ENCODE peak calls at places on chromosomes 6 and 20, in ten cellular contexts. One of them, this sample, is unnamed.

GRCh38 chr6:154302111-154302752 is 54.4 kb downstream of the IPCEF1 start:
- DNase-seq in neural crest cell: no peak
- DNase-seq in AG09319: peak
- DNase-seq in RWPE1: no peak
- DNase-seq in fibroblast of mammary gland: peak
- DNase-seq in epithelial cell of esophagus: peak
- DNase-seq in CD8-positive, alpha-beta T cell: no peak
- DNase-seq in HL-60: peak
- DNase-seq in pancreas: no peak
- DNase-seq in mammary epithelial cell: peak
- DNase-seq in this sample: peak

GRCh38 chr6:3549314-3549940 is 92.6 kb upstream of the SLC22A23 start:
- DNase-seq in neural crest cell: no peak
- DNase-seq in AG09319: no peak
- DNase-seq in RWPE1: peak
- DNase-seq in fibroblast of mammary gland: peak
- DNase-seq in epithelial cell of esophagus: peak
- DNase-seq in CD8-positive, alpha-beta T cell: no peak
- DNase-seq in HL-60: no peak
- DNase-seq in pancreas: no peak
- DNase-seq in mammary epithelial cell: peak
- DNase-seq in this sample: no peak

GRCh38 chr6:49787176-49787575 is at the start of gene PGK2:
- DNase-seq in neural crest cell: no peak
- DNase-seq in AG09319: no peak
- DNase-seq in RWPE1: no peak
- DNase-seq in fibroblast of mammary gland: peak
- DNase-seq in epithelial cell of esophagus: no peak
- DNase-seq in CD8-positive, alpha-beta T cell: no peak
- DNase-seq in HL-60: no peak
- DNase-seq in pancreas: no peak
- DNase-seq in mammary epithelial cell: no peak
- DNase-seq in this sample: no peak

GRCh38 chr20:35252037-35252461 is 25.6 kb downstream of the MMP24 start:
- DNase-seq in neural crest cell: no peak
- DNase-seq in AG09319: no peak
- DNase-seq in RWPE1: no peak
- DNase-seq in fibroblast of mammary gland: no peak
- DNase-seq in epithelial cell of esophagus: no peak
- DNase-seq in CD8-positive, alpha-beta T cell: peak
- DNase-seq in HL-60: no peak
- DNase-seq in pancreas: no peak
- DNase-seq in mammary epithelial cell: no peak
- DNase-seq in this sample: no peak

GRCh38 chr6:20242397-20242796 is 30.1 kb upstream of the MBOAT1 start:
- DNase-seq in neural crest cell: no peak
- DNase-seq in AG09319: no peak
- DNase-seq in RWPE1: no peak
- DNase-seq in fibroblast of mammary gland: no peak
- DNase-seq in epithelial cell of esophagus: no peak
- DNase-seq in CD8-positive, alpha-beta T cell: no peak
- DNase-seq in HL-60: no peak
- DNase-seq in pancreas: no peak
- DNase-seq in mammary epithelial cell: no peak
- DNase-seq in this sample: no peak

GRCh38 chr20:32247957-32248497 is 29.4 kb upstream of the KIF3B start:
- DNase-seq in neural crest cell: no peak
- DNase-seq in AG09319: no peak
- DNase-seq in RWPE1: no peak
- DNase-seq in fibroblast of mammary gland: no peak
- DNase-seq in epithelial cell of esophagus: no peak
- DNase-seq in CD8-positive, alpha-beta T cell: no peak
- DNase-seq in HL-60: peak
- DNase-seq in pancreas: no peak
- DNase-seq in mammary epithelial cell: no peak
- DNase-seq in this sample: no peak

GRCh38 chr6:21240709-21241108 is 352.8 kb upstream of the SOX4 start:
- DNase-seq in neural crest cell: no peak
- DNase-seq in AG09319: no peak
- DNase-seq in RWPE1: no peak
- DNase-seq in fibroblast of mammary gland: peak
- DNase-seq in epithelial cell of esophagus: peak
- DNase-seq in CD8-positive, alpha-beta T cell: no peak
- DNase-seq in HL-60: no peak
- DNase-seq in pancreas: no peak
- DNase-seq in mammary epithelial cell: peak
- DNase-seq in this sample: no peak

GRCh38 chr6:37516076-37516919 is 16.6 kb upstream of the CCDC167 start:
- DNase-seq in neural crest cell: no peak
- DNase-seq in AG09319: no peak
- DNase-seq in RWPE1: peak
- DNase-seq in fibroblast of mammary gland: no peak
- DNase-seq in epithelial cell of esophagus: peak
- DNase-seq in CD8-positive, alpha-beta T cell: peak
- DNase-seq in HL-60: no peak
- DNase-seq in pancreas: peak
- DNase-seq in mammary epithelial cell: peak
- DNase-seq in this sample: peak

GRCh38 chr6:6277418-6277817 is 43.0 kb downstream of the F13A1 start:
- DNase-seq in neural crest cell: no peak
- DNase-seq in AG09319: no peak
- DNase-seq in RWPE1: peak
- DNase-seq in fibroblast of mammary gland: peak
- DNase-seq in epithelial cell of esophagus: peak
- DNase-seq in CD8-positive, alpha-beta T cell: no peak
- DNase-seq in HL-60: peak
- DNase-seq in pancreas: no peak
- DNase-seq in mammary epithelial cell: peak
- DNase-seq in this sample: no peak

GRCh38 chr6:121885399-121886152 is 450.1 kb downstream of the GJA1 start:
- DNase-seq in neural crest cell: no peak
- DNase-seq in AG09319: no peak
- DNase-seq in RWPE1: no peak
- DNase-seq in fibroblast of mammary gland: no peak
- DNase-seq in epithelial cell of esophagus: no peak
- DNase-seq in CD8-positive, alpha-beta T cell: no peak
- DNase-seq in HL-60: no peak
- DNase-seq in pancreas: no peak
- DNase-seq in mammary epithelial cell: no peak
- DNase-seq in this sample: no peak

GRCh38 chr20:59385461-59385860 is 85.0 kb downstream of the EDN3 start:
- DNase-seq in neural crest cell: no peak
- DNase-seq in AG09319: no peak
- DNase-seq in RWPE1: no peak
- DNase-seq in fibroblast of mammary gland: no peak
- DNase-seq in epithelial cell of esophagus: no peak
- DNase-seq in CD8-positive, alpha-beta T cell: peak
- DNase-seq in HL-60: peak
- DNase-seq in pancreas: no peak
- DNase-seq in mammary epithelial cell: no peak
- DNase-seq in this sample: no peak

DNA sequence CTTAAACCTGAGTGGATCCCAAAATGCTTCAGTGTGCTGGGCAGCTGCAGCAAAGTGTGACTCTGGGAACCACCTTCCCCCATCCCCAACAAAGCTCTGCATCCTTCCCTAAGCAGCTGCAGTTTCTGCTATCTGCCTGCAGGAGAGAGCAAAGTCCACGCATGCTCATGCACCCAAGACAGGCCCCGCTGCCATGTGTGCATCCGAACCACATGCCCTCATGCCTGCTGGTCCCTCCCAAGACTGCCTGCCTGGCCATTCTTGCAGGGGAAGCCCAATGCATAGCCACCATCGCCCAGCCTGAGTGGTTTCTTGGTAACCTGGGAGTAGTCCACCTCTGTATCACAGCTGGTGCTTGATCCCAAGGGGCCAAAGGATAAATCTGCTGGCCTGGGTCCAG is 94.3 kb upstream of the OLIG3 start:
- DNase-seq in neural crest cell: no peak
- DNase-seq in AG09319: no peak
- DNase-seq in RWPE1: no peak
- DNase-seq in fibroblast of mammary gland: no peak
- DNase-seq in epithelial cell of esophagus: no peak
- DNase-seq in CD8-positive, alpha-beta T cell: no peak
- DNase-seq in HL-60: no peak
- DNase-seq in pancreas: no peak
- DNase-seq in mammary epithelial cell: no peak
- DNase-seq in this sample: no peak
- TF ChIP-seq CTCF in neural crest cell: no peak
- TF ChIP-seq CTCF in AG09319: no peak
- TF ChIP-seq CTCF in RWPE1: no peak
- TF ChIP-seq CTCF in fibroblast of mammary gland: no peak
- TF ChIP-seq CTCF in epithelial cell of esophagus: no peak
- TF ChIP-seq CTCF in CD8-positive, alpha-beta T cell: no peak
- TF ChIP-seq CTCF in HL-60: no peak
- TF ChIP-seq CTCF in pancreas: no peak
- TF ChIP-seq CTCF in mammary epithelial cell: no peak
- TF ChIP-seq CTCF in this sample: no peak

GRCh38 chr6:157982580-157983438 is 1.1 kb downstream of the SYNJ2 start:
- DNase-seq in neural crest cell: no peak
- DNase-seq in AG09319: no peak
- DNase-seq in RWPE1: no peak
- DNase-seq in fibroblast of mammary gland: peak
- DNase-seq in epithelial cell of esophagus: no peak
- DNase-seq in CD8-positive, alpha-beta T cell: no peak
- DNase-seq in HL-60: no peak
- DNase-seq in pancreas: no peak
- DNase-seq in mammary epithelial cell: peak
- DNase-seq in this sample: no peak
- TF ChIP-seq CTCF in neural crest cell: peak
- TF ChIP-seq CTCF in AG09319: peak
- TF ChIP-seq CTCF in RWPE1: no peak
- TF ChIP-seq CTCF in fibroblast of mammary gland: peak
- TF ChIP-seq CTCF in epithelial cell of esophagus: peak
- TF ChIP-seq CTCF in CD8-positive, alpha-beta T cell: no peak
- TF ChIP-seq CTCF in HL-60: no peak
- TF ChIP-seq CTCF in pancreas: peak
- TF ChIP-seq CTCF in mammary epithelial cell: peak
- TF ChIP-seq CTCF in this sample: no peak

GRCh38 chr6:43055966-43056365 is 2.3 kb upstream of the CUL7 start:
- DNase-seq in neural crest cell: no peak
- DNase-seq in AG09319: no peak
- DNase-seq in RWPE1: no peak
- DNase-seq in fibroblast of mammary gland: no peak
- DNase-seq in epithelial cell of esophagus: no peak
- DNase-seq in CD8-positive, alpha-beta T cell: no peak
- DNase-seq in HL-60: no peak
- DNase-seq in pancreas: no peak
- DNase-seq in mammary epithelial cell: no peak
- DNase-seq in this sample: no peak

GRCh38 chr6:43054206-43054943 is 724 bp upstream of the CUL7 start:
- DNase-seq in neural crest cell: no peak
- DNase-seq in AG09319: no peak
- DNase-seq in RWPE1: no peak
- DNase-seq in fibroblast of mammary gland: peak
- DNase-seq in epithelial cell of esophagus: no peak
- DNase-seq in CD8-positive, alpha-beta T cell: no peak
- DNase-seq in HL-60: no peak
- DNase-seq in pancreas: peak
- DNase-seq in mammary epithelial cell: no peak
- DNase-seq in this sample: no peak

GRCh38 chr6:43052842-43053544 is 658 bp downstream of the CUL7 start:
- DNase-seq in neural crest cell: no peak
- DNase-seq in AG09319: no peak
- DNase-seq in RWPE1: peak
- DNase-seq in fibroblast of mammary gland: no peak
- DNase-seq in epithelial cell of esophagus: peak
- DNase-seq in CD8-positive, alpha-beta T cell: no peak
- DNase-seq in HL-60: peak
- DNase-seq in pancreas: peak
- DNase-seq in mammary epithelial cell: peak
- DNase-seq in this sample: peak

GRCh38 chr6:43052225-43052841 is 1.3 kb downstream of the CUL7 start:
- DNase-seq in neural crest cell: no peak
- DNase-seq in AG09319: no peak
- DNase-seq in RWPE1: no peak
- DNase-seq in fibroblast of mammary gland: no peak
- DNase-seq in epithelial cell of esophagus: no peak
- DNase-seq in CD8-positive, alpha-beta T cell: no peak
- DNase-seq in HL-60: no peak
- DNase-seq in pancreas: peak
- DNase-seq in mammary epithelial cell: no peak
- DNase-seq in this sample: no peak

DNA sequence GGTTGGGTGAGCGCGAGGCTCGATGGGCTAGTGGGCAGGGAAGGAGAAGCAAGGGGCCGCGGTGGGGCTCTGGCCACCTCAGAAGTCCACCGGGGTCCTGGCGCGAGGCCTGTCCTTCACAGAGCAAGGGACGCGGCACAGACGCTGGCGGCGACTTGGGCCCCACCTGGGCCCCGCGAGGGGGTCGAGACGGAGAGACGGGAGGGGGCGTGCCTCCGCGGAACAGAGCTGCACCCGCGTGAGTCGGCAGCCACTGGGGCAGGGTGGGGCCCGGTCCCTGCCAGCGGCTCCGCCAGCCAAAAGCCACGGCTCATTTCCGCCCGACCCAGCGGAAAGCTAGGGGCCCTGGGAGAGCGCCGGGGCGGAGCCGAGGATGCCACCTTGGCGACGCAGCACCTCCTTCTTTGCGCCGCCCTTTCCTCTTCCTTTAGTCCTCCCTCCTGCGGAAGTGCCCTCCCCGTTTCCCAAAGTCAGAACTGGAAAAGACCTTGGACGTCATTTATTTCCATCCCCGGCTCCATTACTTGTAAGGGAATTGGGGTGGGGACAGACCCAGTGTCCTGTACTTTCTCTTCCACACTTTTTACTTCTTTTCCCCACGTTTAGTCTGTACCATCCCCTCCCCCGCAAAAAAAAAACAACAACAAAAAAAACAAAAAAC is at the start of gene CUL7:
- DNase-seq in neural crest cell: peak
- DNase-seq in AG09319: peak
- DNase-seq in RWPE1: peak
- DNase-seq in fibroblast of mammary gland: peak
- DNase-seq in epithelial cell of esophagus: peak
- DNase-seq in CD8-positive, alpha-beta T cell: peak
- DNase-seq in HL-60: peak
- DNase-seq in pancreas: peak
- DNase-seq in mammary epithelial cell: peak
- DNase-seq in this sample: peak
- TF ChIP-seq CTCF in neural crest cell: no peak
- TF ChIP-seq CTCF in AG09319: no peak
- TF ChIP-seq CTCF in RWPE1: no peak
- TF ChIP-seq CTCF in fibroblast of mammary gland: no peak
- TF ChIP-seq CTCF in epithelial cell of esophagus: no peak
- TF ChIP-seq CTCF in CD8-positive, alpha-beta T cell: no peak
- TF ChIP-seq CTCF in HL-60: no peak
- TF ChIP-seq CTCF in pancreas: no peak
- TF ChIP-seq CTCF in mammary epithelial cell: no peak
- TF ChIP-seq CTCF in this sample: no peak

DNA sequence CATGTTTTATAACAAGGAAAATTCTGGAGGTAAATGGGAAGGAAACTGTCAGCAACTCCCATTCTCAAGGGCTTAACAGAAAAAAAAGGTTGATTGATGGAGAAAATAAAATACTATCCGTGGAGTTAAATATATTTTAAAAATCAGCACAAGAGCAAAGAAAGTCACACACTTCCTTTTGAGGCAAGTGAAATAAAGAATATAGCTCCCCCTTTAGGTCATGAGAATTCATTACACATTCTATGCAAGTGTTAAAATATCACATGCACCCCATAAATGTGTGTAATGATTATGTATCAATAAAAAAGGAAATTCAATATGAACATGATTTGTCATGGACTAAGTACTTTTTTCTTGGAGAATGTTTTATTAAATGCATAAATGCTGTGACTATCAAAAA is 349.2 kb downstream of the TPBG start:
- DNase-seq in neural crest cell: no peak
- DNase-seq in AG09319: no peak
- DNase-seq in RWPE1: peak
- DNase-seq in fibroblast of mammary gland: peak
- DNase-seq in epithelial cell of esophagus: peak
- DNase-seq in CD8-positive, alpha-beta T cell: no peak
- DNase-seq in HL-60: no peak
- DNase-seq in pancreas: no peak
- DNase-seq in mammary epithelial cell: no peak
- DNase-seq in this sample: peak
- TF ChIP-seq CTCF in neural crest cell: peak
- TF ChIP-seq CTCF in AG09319: no peak
- TF ChIP-seq CTCF in RWPE1: peak
- TF ChIP-seq CTCF in fibroblast of mammary gland: peak
- TF ChIP-seq CTCF in epithelial cell of esophagus: peak
- TF ChIP-seq CTCF in CD8-positive, alpha-beta T cell: no peak
- TF ChIP-seq CTCF in HL-60: no peak
- TF ChIP-seq CTCF in pancreas: no peak
- TF ChIP-seq CTCF in mammary epithelial cell: peak
- TF ChIP-seq CTCF in this sample: peak